ENCODE peak calls at places on chromosomes 4 and X, in five cellular contexts. N, E, F, I and K are unnamed samples.

GRCh38 chr4:6986067-6986780 is 56.9 kb upstream of the TADA2B start:
- DNase-seq in N (peak; percentile 44), E (peak; percentile 10), I (peak; percentile 42), F (no peak), K (peak; percentile 77)

GRCh38 chr4:102338405-102338804 is 6.9 kb downstream of the SLC39A8 start:
- DNase-seq in E (no peak), I (no peak), N (no peak), F (no peak), K (no peak)

GRCh38 chrX:12936947-12937346 is 30.5 kb downstream of the TLR8 start:
- DNase-seq in I (no peak), F (no peak), E (no peak), N (peak; percentile 53), K (no peak)

GRCh38 chrX:55710701-55711100 is 6.8 kb upstream of the RRAGB start:
- DNase-seq in N (no peak), I (no peak), E (no peak), F (no peak), K (no peak)

GRCh38 chrX:7283741-7284140 is 135.8 kb upstream of the PUDP start:
- DNase-seq in N (no peak), I (no peak), F (no peak), E (no peak), K (no peak)

GRCh38 chr4:156390599-156391296 is 437.1 kb upstream of the CTSO start:
- DNase-seq in E (no peak), N (no peak), F (no peak), I (no peak), K (no peak)

GRCh38 chrX:276588-277171 is 4.5 kb upstream of the PLCXD1 start:
- DNase-seq in N (no peak), I (no peak), E (peak; percentile 27), F (no peak), K (peak; percentile 52)

GRCh38 chrX:9071031-9071650 is 37.2 kb upstream of the FAM9B start:
- DNase-seq in E (no peak), I (no peak), F (no peak), N (no peak), K (no peak)

GRCh38 chr4:2798399-2799301 is 5.8 kb downstream of the SH3BP2 start:
- DNase-seq in I (peak; percentile 81), N (no peak), E (peak; percentile 75), F (no peak), K (peak; percentile 87)

GRCh38 chr4:7226464-7226863 is 34.1 kb downstream of the SORCS2 start:
- DNase-seq in E (no peak), I (no peak), N (no peak), F (no peak), K (no peak)

GRCh38 chrX:131801911-131802310 is 221.2 kb upstream of the STK26 start:
- DNase-seq in F (no peak), E (no peak), N (no peak), I (no peak), K (no peak)

GRCh38 chrX:100650841-100651240 is 6.8 kb downstream of the SRPX2 start:
- DNase-seq in F (no peak), I (no peak), E (no peak), N (no peak), K (no peak)

GRCh38 chr4:182142146-182143085 is 100.8 kb upstream of the TENM3 start:
- DNase-seq in E (no peak), F (no peak), N (peak; percentile 81), I (no peak), K (peak; percentile 73)